ENCODE peak calls at places on chromosomes 3 and 15, in seven cellular contexts. One of them, this sample, is unnamed.

GRCh38 chr3:158711886-158712285 is 20.4 kb downstream of the RARRES1 start:
- DNase-seq in tibial nerve: no peak
- DNase-seq in cardiac muscle cell: peak; percentile 84
- DNase-seq in mucosa of descending colon: no peak
- DNase-seq in fibroblast of the aortic adventitia: peak; percentile 97
- DNase-seq in glutamatergic neuron: no peak
- DNase-seq in K562: no peak
- DNase-seq in this sample: peak; percentile 60

GRCh38 chr15:27804569-27805260 is 294.4 kb downstream of the OCA2 start:
- DNase-seq in K562: no peak
- DNase-seq in fibroblast of the aortic adventitia: no peak
- DNase-seq in tibial nerve: no peak
- DNase-seq in glutamatergic neuron: no peak
- DNase-seq in cardiac muscle cell: no peak
- DNase-seq in mucosa of descending colon: no peak
- DNase-seq in this sample: no peak

GRCh38 chr3:143002083-143002712 is 828 bp downstream of the U2SURP start:
- DNase-seq in K562: peak; percentile 42
- DNase-seq in glutamatergic neuron: no peak
- DNase-seq in fibroblast of the aortic adventitia: peak; percentile 27
- DNase-seq in cardiac muscle cell: peak; percentile 25
- DNase-seq in tibial nerve: no peak
- DNase-seq in mucosa of descending colon: no peak
- DNase-seq in this sample: peak; percentile 10

GRCh38 chr3:190854062-190854461 is 8.4 kb downstream of the GMNC start:
- DNase-seq in mucosa of descending colon: no peak
- DNase-seq in K562: no peak
- DNase-seq in glutamatergic neuron: no peak
- DNase-seq in fibroblast of the aortic adventitia: no peak
- DNase-seq in tibial nerve: no peak
- DNase-seq in cardiac muscle cell: no peak
- DNase-seq in this sample: no peak

GRCh38 chr3:141412087-141412935 is 44.0 kb downstream of the ZBTB38 start:
- DNase-seq in mucosa of descending colon: no peak
- DNase-seq in glutamatergic neuron: no peak
- DNase-seq in tibial nerve: peak; percentile 78
- DNase-seq in K562: no peak
- DNase-seq in fibroblast of the aortic adventitia: peak; percentile 80
- DNase-seq in cardiac muscle cell: peak; percentile 80
- DNase-seq in this sample: peak; percentile 94

GRCh38 chr3:128503751-128504532 is 10.9 kb upstream of the GATA2 start:
- DNase-seq in mucosa of descending colon: no peak
- DNase-seq in K562: no peak
- DNase-seq in fibroblast of the aortic adventitia: no peak
- DNase-seq in glutamatergic neuron: no peak
- DNase-seq in cardiac muscle cell: no peak
- DNase-seq in tibial nerve: no peak
- DNase-seq in this sample: no peak

GRCh38 chr3:157175678-157176077 is 15.7 kb upstream of the CCNL1 start:
- DNase-seq in cardiac muscle cell: no peak
- DNase-seq in fibroblast of the aortic adventitia: peak; percentile 44
- DNase-seq in mucosa of descending colon: peak; percentile 63
- DNase-seq in tibial nerve: no peak
- DNase-seq in K562: peak; percentile 67
- DNase-seq in glutamatergic neuron: no peak
- DNase-seq in this sample: no peak

GRCh38 chr3:21464745-21465144 is 286.3 kb downstream of the ZNF385D start:
- DNase-seq in mucosa of descending colon: no peak
- DNase-seq in K562: no peak
- DNase-seq in glutamatergic neuron: no peak
- DNase-seq in cardiac muscle cell: peak; percentile 9
- DNase-seq in fibroblast of the aortic adventitia: no peak
- DNase-seq in tibial nerve: no peak
- DNase-seq in this sample: no peak

GRCh38 chr3:155853214-155854146 is 747 bp downstream of the SLC33A1 start:
- DNase-seq in tibial nerve: peak; percentile 7
- DNase-seq in K562: no peak
- DNase-seq in mucosa of descending colon: peak; percentile 72
- DNase-seq in cardiac muscle cell: peak; percentile 41
- DNase-seq in glutamatergic neuron: peak; percentile 59
- DNase-seq in fibroblast of the aortic adventitia: peak; percentile 43
- DNase-seq in this sample: no peak

GRCh38 chr3:24684506-24685023 is 189.9 kb upstream of the THRB start:
- DNase-seq in fibroblast of the aortic adventitia: no peak
- DNase-seq in mucosa of descending colon: no peak
- DNase-seq in K562: no peak
- DNase-seq in cardiac muscle cell: no peak
- DNase-seq in tibial nerve: no peak
- DNase-seq in glutamatergic neuron: no peak
- DNase-seq in this sample: no peak

GRCh38 chr3:60017631-60018030 is 967.8 kb upstream of the CFAP20DC start:
- DNase-seq in cardiac muscle cell: no peak
- DNase-seq in tibial nerve: no peak
- DNase-seq in fibroblast of the aortic adventitia: no peak
- DNase-seq in mucosa of descending colon: no peak
- DNase-seq in K562: no peak
- DNase-seq in glutamatergic neuron: no peak
- DNase-seq in this sample: no peak

GRCh38 chr15:51908312-51908711 is 63.3 kb downstream of the LEO1 start:
- DNase-seq in fibroblast of the aortic adventitia: no peak
- DNase-seq in tibial nerve: no peak
- DNase-seq in mucosa of descending colon: no peak
- DNase-seq in glutamatergic neuron: no peak
- DNase-seq in cardiac muscle cell: no peak
- DNase-seq in K562: no peak
- DNase-seq in this sample: peak; percentile 35

GRCh38 chr3:78116874-78117273 is 1077.0 kb downstream of the ROBO2 start:
- DNase-seq in fibroblast of the aortic adventitia: no peak
- DNase-seq in K562: no peak
- DNase-seq in mucosa of descending colon: no peak
- DNase-seq in glutamatergic neuron: no peak
- DNase-seq in tibial nerve: no peak
- DNase-seq in cardiac muscle cell: peak; percentile 32
- DNase-seq in this sample: no peak

GRCh38 chr3:66953934-66954333 is 44.2 kb upstream of the KBTBD8 start:
- DNase-seq in mucosa of descending colon: no peak
- DNase-seq in fibroblast of the aortic adventitia: no peak
- DNase-seq in tibial nerve: no peak
- DNase-seq in cardiac muscle cell: no peak
- DNase-seq in K562: no peak
- DNase-seq in glutamatergic neuron: no peak
- DNase-seq in this sample: no peak

GRCh38 chr15:100941536-100941935 is 22.4 kb downstream of the LRRK1 start:
- DNase-seq in cardiac muscle cell: no peak
- DNase-seq in mucosa of descending colon: no peak
- DNase-seq in K562: no peak
- DNase-seq in fibroblast of the aortic adventitia: no peak
- DNase-seq in tibial nerve: no peak
- DNase-seq in glutamatergic neuron: no peak
- DNase-seq in this sample: no peak

GRCh38 chr3:117128876-117129275 is 419.3 kb downstream of the TUSC7 start:
- DNase-seq in cardiac muscle cell: no peak
- DNase-seq in glutamatergic neuron: no peak
- DNase-seq in K562: no peak
- DNase-seq in tibial nerve: no peak
- DNase-seq in fibroblast of the aortic adventitia: no peak
- DNase-seq in mucosa of descending colon: no peak
- DNase-seq in this sample: no peak

GRCh38 chr15:43406192-43406591 is 35.3 kb downstream of the TUBGCP4 start:
- DNase-seq in glutamatergic neuron: no peak
- DNase-seq in tibial nerve: no peak
- DNase-seq in mucosa of descending colon: no peak
- DNase-seq in fibroblast of the aortic adventitia: peak; percentile 71
- DNase-seq in K562: no peak
- DNase-seq in cardiac muscle cell: no peak
- DNase-seq in this sample: no peak

GRCh38 chr3:13555753-13556152 is 6.8 kb downstream of the FBLN2 start:
- DNase-seq in fibroblast of the aortic adventitia: no peak
- DNase-seq in glutamatergic neuron: no peak
- DNase-seq in cardiac muscle cell: no peak
- DNase-seq in K562: no peak
- DNase-seq in mucosa of descending colon: no peak
- DNase-seq in tibial nerve: no peak
- DNase-seq in this sample: no peak

GRCh38 chr3:188037116-188037718 is 116.7 kb upstream of the LPP start:
- DNase-seq in cardiac muscle cell: peak; percentile 71
- DNase-seq in tibial nerve: no peak
- DNase-seq in mucosa of descending colon: no peak
- DNase-seq in fibroblast of the aortic adventitia: peak; percentile 55
- DNase-seq in K562: no peak
- DNase-seq in glutamatergic neuron: no peak
- DNase-seq in this sample: peak; percentile 25

GRCh38 chr3:185401319-185401955 is 38.5 kb downstream of the MAP3K13 start:
- DNase-seq in cardiac muscle cell: peak; percentile 12
- DNase-seq in glutamatergic neuron: peak; percentile 42
- DNase-seq in tibial nerve: no peak
- DNase-seq in fibroblast of the aortic adventitia: peak; percentile 6
- DNase-seq in K562: no peak
- DNase-seq in mucosa of descending colon: no peak
- DNase-seq in this sample: no peak

GRCh38 chr3:112437146-112438022 is 61.9 kb downstream of the BTLA start:
- DNase-seq in cardiac muscle cell: peak; percentile 49
- DNase-seq in tibial nerve: no peak
- DNase-seq in glutamatergic neuron: no peak
- DNase-seq in K562: no peak
- DNase-seq in fibroblast of the aortic adventitia: peak; percentile 36
- DNase-seq in mucosa of descending colon: no peak
- DNase-seq in this sample: peak; percentile 49

GRCh38 chr3:25782938-25783660 is at the start of gene NGLY1:
- DNase-seq in cardiac muscle cell: peak; percentile 88
- DNase-seq in mucosa of descending colon: peak; percentile 93
- DNase-seq in fibroblast of the aortic adventitia: peak; percentile 73
- DNase-seq in glutamatergic neuron: peak; percentile 90
- DNase-seq in K562: peak; percentile 96
- DNase-seq in tibial nerve: peak; percentile 59
- DNase-seq in this sample: peak; percentile 73
- TF ChIP-seq CTCF in cardiac muscle cell: no peak
- TF ChIP-seq CTCF in mucosa of descending colon: peak; percentile 12
- TF ChIP-seq CTCF in fibroblast of the aortic adventitia: no peak
- TF ChIP-seq CTCF in glutamatergic neuron: peak; percentile 37
- TF ChIP-seq CTCF in K562: no peak
- TF ChIP-seq CTCF in tibial nerve: peak; percentile 39
- TF ChIP-seq CTCF in this sample: peak; percentile 51

DNA sequence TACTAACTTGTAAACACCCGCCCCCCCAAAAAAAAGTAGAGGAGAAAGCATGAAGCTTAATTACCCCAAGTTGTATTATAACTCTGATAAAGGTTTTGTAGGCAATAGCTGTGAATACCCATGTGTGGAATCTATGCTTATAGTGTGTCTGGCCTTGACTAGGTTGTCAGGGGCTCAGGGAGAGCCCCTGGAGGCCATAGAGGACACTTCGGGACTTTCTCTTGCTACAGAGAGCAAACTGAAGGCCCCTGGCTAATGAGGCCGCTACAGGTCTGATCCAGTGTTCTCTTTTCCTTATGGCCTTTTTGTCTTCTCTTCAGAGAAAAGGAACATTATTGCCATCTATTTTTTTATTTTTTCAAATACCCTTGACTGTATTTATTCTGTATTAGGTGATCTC is 19.1 kb upstream of the SCAANT1 start:
- DNase-seq in fibroblast of the aortic adventitia: no peak
- DNase-seq in glutamatergic neuron: no peak
- DNase-seq in K562: no peak
- DNase-seq in mucosa of descending colon: no peak
- DNase-seq in tibial nerve: no peak
- DNase-seq in cardiac muscle cell: no peak
- DNase-seq in this sample: no peak
- TF ChIP-seq CTCF in fibroblast of the aortic adventitia: no peak
- TF ChIP-seq CTCF in glutamatergic neuron: no peak
- TF ChIP-seq CTCF in K562: no peak
- TF ChIP-seq CTCF in mucosa of descending colon: no peak
- TF ChIP-seq CTCF in tibial nerve: no peak
- TF ChIP-seq CTCF in cardiac muscle cell: no peak
- TF ChIP-seq CTCF in this sample: no peak

DNA sequence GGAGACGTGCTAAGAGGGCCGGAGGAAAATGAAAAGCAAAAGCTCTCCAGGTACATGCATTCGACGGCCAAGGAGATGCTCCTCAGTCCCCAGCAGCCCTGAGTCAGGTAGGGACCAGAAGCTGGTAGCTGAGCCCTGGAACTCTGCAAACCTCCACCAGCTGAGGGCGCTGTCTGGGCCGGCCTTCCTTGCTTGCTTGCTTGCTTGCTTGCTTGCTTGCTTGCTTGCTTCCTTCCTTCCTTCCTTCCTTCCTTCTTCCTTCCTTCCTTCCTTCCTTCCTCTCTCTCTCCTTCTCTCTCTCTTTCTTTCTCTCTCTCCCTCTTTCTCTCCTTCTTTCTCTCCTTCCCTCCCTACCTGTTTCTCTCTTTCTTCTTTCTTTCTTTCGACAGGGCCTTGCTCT is 94.6 kb upstream of the RASGRF1 start:
- DNase-seq in glutamatergic neuron: peak; percentile 80
- DNase-seq in cardiac muscle cell: no peak
- DNase-seq in fibroblast of the aortic adventitia: no peak
- DNase-seq in tibial nerve: no peak
- DNase-seq in mucosa of descending colon: no peak
- DNase-seq in K562: peak; percentile 50
- DNase-seq in this sample: no peak
- TF ChIP-seq CTCF in glutamatergic neuron: no peak
- TF ChIP-seq CTCF in cardiac muscle cell: peak; percentile 21
- TF ChIP-seq CTCF in fibroblast of the aortic adventitia: peak; percentile 18
- TF ChIP-seq CTCF in tibial nerve: no peak
- TF ChIP-seq CTCF in mucosa of descending colon: no peak
- TF ChIP-seq CTCF in K562: peak; percentile 31
- TF ChIP-seq CTCF in this sample: no peak

GRCh38 chr15:38699633-38700230 is 135.1 kb upstream of the RASGRP1 start:
- DNase-seq in tibial nerve: peak; percentile 82
- DNase-seq in K562: peak; percentile 74
- DNase-seq in mucosa of descending colon: no peak
- DNase-seq in glutamatergic neuron: peak; percentile 66
- DNase-seq in fibroblast of the aortic adventitia: peak; percentile 71
- DNase-seq in cardiac muscle cell: peak; percentile 68
- DNase-seq in this sample: peak; percentile 41
- TF ChIP-seq CTCF in tibial nerve: peak; percentile 79
- TF ChIP-seq CTCF in K562: peak; percentile 86
- TF ChIP-seq CTCF in mucosa of descending colon: peak; percentile 81
- TF ChIP-seq CTCF in glutamatergic neuron: peak; percentile 92
- TF ChIP-seq CTCF in fibroblast of the aortic adventitia: peak; percentile 91
- TF ChIP-seq CTCF in cardiac muscle cell: peak; percentile 95
- TF ChIP-seq CTCF in this sample: peak; percentile 95

DNA sequence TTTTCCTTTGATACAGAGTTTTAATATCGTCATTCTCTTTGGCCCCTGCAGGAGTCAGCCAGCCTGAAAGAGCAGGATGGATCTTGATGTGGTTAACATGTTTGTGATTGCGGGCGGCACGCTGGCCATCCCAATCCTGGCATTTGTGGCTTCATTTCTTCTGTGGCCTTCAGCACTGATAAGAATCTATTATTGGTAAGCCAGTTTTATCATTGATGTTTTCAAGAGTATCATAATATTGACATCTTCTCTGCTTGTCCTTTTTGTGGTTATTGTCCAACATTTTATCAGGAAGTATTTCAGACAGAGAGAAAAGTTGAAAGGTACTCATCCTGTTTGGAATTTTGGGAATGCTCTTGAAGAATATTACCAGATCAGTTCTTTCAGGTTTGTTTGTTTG is 18.9 kb downstream of the ABHD6 start:
- DNase-seq in tibial nerve: no peak
- DNase-seq in K562: no peak
- DNase-seq in mucosa of descending colon: no peak
- DNase-seq in cardiac muscle cell: no peak
- DNase-seq in glutamatergic neuron: no peak
- DNase-seq in fibroblast of the aortic adventitia: no peak
- DNase-seq in this sample: no peak
- TF ChIP-seq CTCF in tibial nerve: no peak
- TF ChIP-seq CTCF in K562: no peak
- TF ChIP-seq CTCF in mucosa of descending colon: no peak
- TF ChIP-seq CTCF in cardiac muscle cell: no peak
- TF ChIP-seq CTCF in glutamatergic neuron: no peak
- TF ChIP-seq CTCF in fibroblast of the aortic adventitia: no peak
- TF ChIP-seq CTCF in this sample: no peak